ENCODE peak calls at places on chromosomes 3 and 15, in five cellular contexts. J is cardiac muscle cell, A is uterus, W is caudate nucleus, H is A549. I is an unnamed sample.

GRCh38 chr15:100692259-100692658 is 89.9 kb downstream of the ASB7 start:
- DNase-seq in W (no peak), A (no peak), J (no peak), H (no peak), I (no peak)

GRCh38 chr3:138051946-138052802 is 42.2 kb downstream of the CLDN18 start:
- DNase-seq in H (peak; percentile 45), W (no peak), J (peak; percentile 79), A (no peak), I (peak; percentile 57)

GRCh38 chr3:90132220-90132619 is 1024.8 kb downstream of the EPHA3 start:
- DNase-seq in A (no peak), H (no peak), J (no peak), W (no peak), I (no peak)

GRCh38 chr15:74134387-74135027 is 4.1 kb downstream of the ISLR2 start:
- DNase-seq in H (peak; percentile 37), J (peak; percentile 78), A (no peak), W (no peak), I (peak; percentile 73)

GRCh38 chr3:6732807-6733206 is 128.1 kb upstream of the GRM7 start:
- DNase-seq in A (no peak), W (no peak), J (no peak), H (no peak), I (no peak)

GRCh38 chr3:154181127-154181691 is 60.0 kb downstream of the ARHGEF26 start:
- DNase-seq in H (no peak), A (no peak), W (no peak), J (peak; percentile 59), I (no peak)

GRCh38 chr3:67384790-67385397 is 269.5 kb downstream of the SUCLG2 start:
- DNase-seq in J (peak; percentile 73), A (no peak), W (no peak), H (peak; percentile 57), I (peak; percentile 59)

GRCh38 chr3:142929109-142929508 is 34.4 kb downstream of the PAQR9 start:
- DNase-seq in H (peak; percentile 82), W (no peak), J (no peak), A (no peak), I (no peak)

GRCh38 chr15:72063186-72063585 is 54.8 kb downstream of the MYO9A start:
- DNase-seq in J (no peak), A (no peak), W (no peak), H (no peak), I (no peak)

GRCh38 chr3:157444789-157445188 is 8.1 kb downstream of the PTX3 start:
- DNase-seq in A (no peak), H (no peak), J (no peak), W (no peak), I (no peak)

I was measured in nephron progenitor cell.